ENCODE peak calls at places on chromosomes 5 and 9, in eight cellular contexts. S is stimulated activated CD8-positive, alpha-beta memory T cell treated with anti-CD3 and anti-CD28 coated beads, Interleukin-12 subunit alpha, Interleukin-12 subunit beta, amount 100 ng/mL, for 4 hours; R is NAMALWA; M is iris pigment epithelial cell; J is activated CD4-positive, alpha-beta memory T cell treated with anti-CD3 and anti-CD28 coated beads, Interleukin-2, amount 10 ng/mL, durations not matched to agents 7 days and 5 days; B is ACHN; N is cardiac septum; P is NCI-H1105 treated with DMSO at 0.1 percent for 48 hours. D is an unnamed sample.

GRCh38 chr9:129351642-129352151 is 173.6 kb upstream of the IER5L start:
- DNase-seq in S (no peak), N (no peak), R (no peak), P (no peak), J (no peak), B (no peak), M (no peak), D (no peak)

GRCh38 chr9:98316445-98317133 is 61.1 kb upstream of the TBC1D2 start:
- DNase-seq in B (no peak), N (no peak), M (no peak), S (no peak), J (no peak), P (no peak), R (no peak), D (no peak)

GRCh38 chr9:93910196-93910595 is 45.0 kb downstream of the BARX1 start:
- DNase-seq in P (no peak), B (no peak), S (no peak), N (no peak), M (no peak), J (no peak), R (no peak), D (no peak)

GRCh38 chr5:171205375-171205774 is 103.7 kb upstream of the TLX3 start:
- DNase-seq in P (no peak), M (no peak), S (no peak), J (no peak), N (no peak), B (no peak), R (no peak), D (no peak)

GRCh38 chr5:79235578-79236363 is at the start of gene JMY:
- DNase-seq in B (peak), P (peak), N (peak), R (peak), J (peak), M (peak), S (peak), D (peak)

GRCh38 chr5:75363726-75364495 is 26.9 kb downstream of the HMGCR start:
- DNase-seq in R (peak), P (peak), B (no peak), N (no peak), J (no peak), S (no peak), M (no peak), D (no peak)

GRCh38 chr9:136075881-136076678 is 19.0 kb downstream of the NACC2 start:
- DNase-seq in S (no peak), P (no peak), M (no peak), J (no peak), R (no peak), B (no peak), N (no peak), D (no peak)

GRCh38 chr9:127204771-127205470 is 59.7 kb upstream of the GARNL3 start:
- DNase-seq in M (no peak), N (no peak), J (no peak), P (no peak), B (peak), S (no peak), R (peak), D (no peak)

GRCh38 chr9:115211413-115212204 is 93.7 kb upstream of the TNC start:
- DNase-seq in J (no peak), P (no peak), N (no peak), M (peak), R (peak), B (no peak), S (no peak), D (no peak)

GRCh38 chr5:134371834-134372340 is 518 bp downstream of the UBE2B start:
- DNase-seq in R (peak), P (peak), S (peak), M (peak), N (peak), B (peak), J (peak), D (no peak)